ENCODE peak calls at places on chromosomes 13 and 19, in four cellular contexts. E, T, S and U are unnamed samples.

GRCh38 chr13:106423530-106423929 is 111.9 kb downstream of the EFNB2 start:
- DNase-seq in T (no peak), E (no peak), S (no peak), U (no peak)

GRCh38 chr13:93325303-93326297 is 99.0 kb downstream of the GPC6 start:
- DNase-seq in S (no peak), E (no peak), T (no peak), U (no peak)

GRCh38 chr13:39656325-39656677 is 839 bp downstream of the COG6 start:
- DNase-seq in E (no peak), T (no peak), S (no peak), U (no peak)

GRCh38 chr19:47322048-47322447 is 9.9 kb upstream of the C5AR2 start:
- DNase-seq in E (no peak), T (no peak), S (no peak), U (no peak)

GRCh38 chr19:45526143-45526542 is 18.9 kb downstream of the VASP start:
- DNase-seq in T (peak), S (peak), E (no peak), U (peak)

GRCh38 chr13:26967119-26968038 is 204.2 kb downstream of the USP12 start:
- DNase-seq in T (no peak), S (no peak), E (no peak), U (no peak)

GRCh38 chr13:53201454-53202225 is 173.0 kb downstream of the OLFM4 start:
- DNase-seq in S (no peak), T (no peak), E (no peak), U (no peak)

GRCh38 chr19:30318261-30318660 is 53.9 kb upstream of the ZNF536 start:
- DNase-seq in S (no peak), E (no peak), T (no peak), U (no peak)

GRCh38 chr19:6187374-6187773 is 51.9 kb downstream of the ACSBG2 start:
- DNase-seq in T (no peak), E (no peak), S (no peak), U (no peak)

GRCh38 chr13:30108913-30109237 is 198.5 kb downstream of the KATNAL1 start:
- DNase-seq in E (no peak), T (peak), S (no peak), U (no peak)

GRCh38 chr19:33306853-33307792 is 4.8 kb upstream of the CEBPA start:
- DNase-seq in E (no peak), S (no peak), T (no peak), U (no peak)

GRCh38 chr13:85536706-85537105 is 262.5 kb downstream of the SLITRK6 start:
- DNase-seq in T (no peak), E (no peak), S (no peak), U (no peak)

GRCh38 chr13:90545070-90545840 is 802.2 kb upstream of the MIR17HG start:
- DNase-seq in T (peak), E (no peak), S (no peak), U (no peak)

GRCh38 chr19:29119582-29119981 is 93.4 kb downstream of the UQCRFS1 start:
- DNase-seq in S (no peak), E (no peak), T (no peak), U (no peak)

GRCh38 chr19:15869109-15869555 is 28.7 kb downstream of the CYP4F2 start:
- DNase-seq in T (peak), E (no peak), S (no peak), U (no peak)

GRCh38 chr19:10289167-10289835 is 451 bp upstream of the ICAM5 start:
- DNase-seq in S (peak), E (peak), T (peak), U (peak)

GRCh38 chr13:75870397-75870801 is 234.3 kb downstream of the LMO7 start:
- DNase-seq in E (no peak), S (no peak), T (peak), U (no peak)

GRCh38 chr13:40192516-40193257 is 473.8 kb downstream of the FOXO1 start:
- DNase-seq in E (no peak), T (no peak), S (no peak), U (no peak)

GRCh38 chr13:97945792-97946419 is 7.6 kb upstream of the IPO5 start:
- DNase-seq in E (no peak), T (peak), S (no peak), U (no peak)

GRCh38 chr19:16571689-16572331 is 405 bp downstream of the SLC35E1 start:
- DNase-seq in T (no peak), E (peak), S (no peak), U (no peak)

GRCh38 chr19:17711851-17712250 is 7.4 kb upstream of the MAP1S start:
- DNase-seq in S (no peak), E (no peak), T (no peak), U (no peak)

GRCh38 chr13:43804461-43805070 is 17.8 kb upstream of the ENOX1 start:
- DNase-seq in T (peak), E (no peak), S (no peak), U (no peak)

GRCh38 chr19:12784871-12785430 is 6.3 kb upstream of the JUNB start:
- DNase-seq in E (peak), T (no peak), S (no peak), U (no peak)

GRCh38 chr13:32734511-32734910 is 148.3 kb downstream of the PDS5B start:
- DNase-seq in E (no peak), S (no peak), T (peak), U (no peak)

GRCh38 chr19:13968999-13969398 is 16.7 kb downstream of the DCAF15 start:
- DNase-seq in E (no peak), S (no peak), T (no peak), U (no peak)

GRCh38 chr19:51471527-51471926 is 6.8 kb upstream of the CEACAM18 start:
- DNase-seq in T (no peak), E (no peak), S (no peak), U (no peak)

GRCh38 chr13:91312324-91312723 is 35.2 kb upstream of the MIR17HG start:
- DNase-seq in T (no peak), E (no peak), S (no peak), U (no peak)

GRCh38 chr13:20901668-20902437 is 693 bp downstream of the XPO4 start:
- DNase-seq in T (peak), S (no peak), E (peak), U (peak)

GRCh38 chr13:50466554-50466953 is 376.9 kb downstream of the DLEU7 start:
- DNase-seq in T (no peak), E (no peak), S (no peak), U (no peak)

GRCh38 chr13:104616990-104617389 is 1550.8 kb upstream of the SLC10A2 start:
- DNase-seq in S (no peak), E (no peak), T (no peak), U (no peak)

GRCh38 chr19:55474269-55475265 is 1.9 kb upstream of the ZNF628 start:
- DNase-seq in S (no peak), E (no peak), T (peak), U (no peak)

GRCh38 chr13:93375491-93375890 is 148.9 kb downstream of the GPC6 start:
- DNase-seq in E (no peak), T (no peak), S (no peak), U (no peak)

GRCh38 chr19:495047-495439 is 1.2 kb upstream of the MADCAM1 start:
- DNase-seq in S (no peak), E (no peak), T (no peak), U (no peak)

GRCh38 chr19:3556978-3557460 is 367 bp downstream of the MFSD12 start:
- DNase-seq in T (peak), S (no peak), E (peak), U (no peak)

GRCh38 chr13:48891586-48891985 is 84.1 kb upstream of the FNDC3A start:
- DNase-seq in S (no peak), E (no peak), T (peak), U (no peak)

GRCh38 chr19:2274937-2275535 is 6.9 kb downstream of the PEAK3 start:
- DNase-seq in T (peak), S (peak), E (no peak), U (peak)

GRCh38 chr13:111845621-111846351 is 221.2 kb upstream of the SOX1 start:
- DNase-seq in T (no peak), E (no peak), S (no peak), U (no peak)